ENCODE peak calls at places on chromosomes 12 and 14, in five cellular contexts. One of them, this sample, is unnamed. For H3K4me1, the result is how much of the 10 kb centered on the place peaks cover.

GRCh38 chr12:90305379-90305778 is 596.7 kb upstream of the ATP2B1 start:
- DNase-seq in esophagus muscularis mucosa: no peak
- DNase-seq in naive thymus-derived CD4-positive, alpha-beta T cell: no peak
- DNase-seq in body of pancreas: no peak
- DNase-seq in OCI-LY7: no peak
- DNase-seq in this sample: no peak

GRCh38 chr14:21066882-21067502 is 3.1 kb upstream of the ARHGEF40 start:
- DNase-seq in esophagus muscularis mucosa: no peak
- DNase-seq in OCI-LY7: peak
- DNase-seq in body of pancreas: no peak
- DNase-seq in naive thymus-derived CD4-positive, alpha-beta T cell: no peak
- DNase-seq in this sample: peak

GRCh38 chr14:105849933-105850626 is 323.7 kb downstream of the TMEM121 start:
- DNase-seq in OCI-LY7: peak
- DNase-seq in esophagus muscularis mucosa: no peak
- DNase-seq in body of pancreas: peak
- DNase-seq in naive thymus-derived CD4-positive, alpha-beta T cell: no peak
- DNase-seq in this sample: no peak

GRCh38 chr12:122527478-122527944 is 462 bp downstream of the KNTC1 start:
- DNase-seq in naive thymus-derived CD4-positive, alpha-beta T cell: no peak
- DNase-seq in body of pancreas: no peak
- DNase-seq in esophagus muscularis mucosa: no peak
- DNase-seq in OCI-LY7: peak
- DNase-seq in this sample: peak

GRCh38 chr12:111298583-111299436 is 70.1 kb downstream of the PHETA1 start:
- DNase-seq in OCI-LY7: peak
- DNase-seq in naive thymus-derived CD4-positive, alpha-beta T cell: no peak
- DNase-seq in body of pancreas: peak
- DNase-seq in esophagus muscularis mucosa: no peak
- DNase-seq in this sample: peak

GRCh38 chr12:103755425-103755824 is 85.6 kb downstream of the NT5DC3 start:
- DNase-seq in esophagus muscularis mucosa: no peak
- DNase-seq in naive thymus-derived CD4-positive, alpha-beta T cell: no peak
- DNase-seq in OCI-LY7: no peak
- DNase-seq in body of pancreas: no peak
- DNase-seq in this sample: no peak

GRCh38 chr12:52081263-52081733 is 1.8 kb downstream of the SMIM41 start:
- DNase-seq in esophagus muscularis mucosa: no peak
- DNase-seq in naive thymus-derived CD4-positive, alpha-beta T cell: no peak
- DNase-seq in OCI-LY7: peak
- DNase-seq in body of pancreas: no peak
- DNase-seq in this sample: no peak

GRCh38 chr12:238736-239398 is 23.8 kb downstream of the SLC6A13 start:
- DNase-seq in esophagus muscularis mucosa: peak
- DNase-seq in OCI-LY7: no peak
- DNase-seq in naive thymus-derived CD4-positive, alpha-beta T cell: no peak
- DNase-seq in body of pancreas: no peak
- DNase-seq in this sample: no peak

GRCh38 chr14:25003537-25003936 is 46.4 kb downstream of the STXBP6 start:
- DNase-seq in body of pancreas: no peak
- DNase-seq in naive thymus-derived CD4-positive, alpha-beta T cell: no peak
- DNase-seq in OCI-LY7: no peak
- DNase-seq in esophagus muscularis mucosa: no peak
- DNase-seq in this sample: no peak

GRCh38 chr12:109760930-109761630 is 47.5 kb downstream of the FAM222A start:
- DNase-seq in esophagus muscularis mucosa: no peak
- DNase-seq in body of pancreas: peak
- DNase-seq in OCI-LY7: no peak
- DNase-seq in naive thymus-derived CD4-positive, alpha-beta T cell: no peak
- DNase-seq in this sample: no peak

DNA sequence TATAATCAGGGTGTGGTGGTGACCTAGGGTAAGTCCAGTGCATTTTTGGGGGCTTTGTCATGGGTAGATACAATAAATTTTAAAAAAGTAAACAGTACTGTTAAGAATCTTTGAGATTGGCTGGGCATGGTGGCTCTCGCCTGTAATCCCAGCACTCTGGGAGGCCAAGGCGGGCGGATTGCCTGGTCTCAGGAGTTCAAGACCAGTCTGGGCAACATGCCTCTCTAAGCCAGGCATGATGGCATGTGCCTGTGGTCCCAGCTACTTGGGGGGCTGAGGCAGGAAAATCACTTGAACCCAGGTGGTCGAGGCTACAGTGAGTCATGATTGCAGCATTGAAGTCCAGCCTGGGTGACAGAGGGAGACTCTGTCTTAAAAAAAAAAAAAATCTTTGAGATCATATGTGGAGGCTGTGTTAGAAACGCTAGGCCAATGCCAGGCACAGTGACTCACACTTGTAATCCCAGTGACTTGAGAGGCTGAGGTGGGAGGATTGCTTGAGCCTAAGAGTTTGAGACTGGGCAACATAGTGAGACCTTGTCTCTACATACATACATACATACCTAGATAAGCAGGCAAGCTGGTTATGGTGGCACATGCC is 67.7 kb downstream of the PRKCH start:
- DNase-seq in OCI-LY7: no peak
- DNase-seq in naive thymus-derived CD4-positive, alpha-beta T cell: no peak
- DNase-seq in esophagus muscularis mucosa: no peak
- DNase-seq in body of pancreas: no peak
- DNase-seq in this sample: no peak
- H3K4me1 ChIP-seq in OCI-LY7: under half
- H3K4me1 ChIP-seq in naive thymus-derived CD4-positive, alpha-beta T cell: half or more
- H3K4me1 ChIP-seq in esophagus muscularis mucosa: under half
- H3K4me1 ChIP-seq in body of pancreas: under half
- H3K4me1 ChIP-seq in this sample: under half

GRCh38 chr14:90545966-90546751 is 149.3 kb downstream of the CALM1 start:
- DNase-seq in naive thymus-derived CD4-positive, alpha-beta T cell: no peak
- DNase-seq in OCI-LY7: no peak
- DNase-seq in body of pancreas: no peak
- DNase-seq in esophagus muscularis mucosa: no peak
- DNase-seq in this sample: no peak
- H3K4me1 ChIP-seq in naive thymus-derived CD4-positive, alpha-beta T cell: under half
- H3K4me1 ChIP-seq in OCI-LY7: under half
- H3K4me1 ChIP-seq in body of pancreas: under half
- H3K4me1 ChIP-seq in esophagus muscularis mucosa: half or more
- H3K4me1 ChIP-seq in this sample: under half

GRCh38 chr12:11757095-11757494 is 107.6 kb downstream of the ETV6 start:
- DNase-seq in OCI-LY7: no peak
- DNase-seq in naive thymus-derived CD4-positive, alpha-beta T cell: no peak
- DNase-seq in esophagus muscularis mucosa: no peak
- DNase-seq in body of pancreas: no peak
- DNase-seq in this sample: no peak

GRCh38 chr12:11758838-11759509 is 109.5 kb downstream of the ETV6 start:
- DNase-seq in naive thymus-derived CD4-positive, alpha-beta T cell: no peak
- DNase-seq in body of pancreas: no peak
- DNase-seq in esophagus muscularis mucosa: no peak
- DNase-seq in OCI-LY7: peak
- DNase-seq in this sample: no peak

GRCh38 chr12:11757531-11757930 is 108.1 kb downstream of the ETV6 start:
- DNase-seq in naive thymus-derived CD4-positive, alpha-beta T cell: no peak
- DNase-seq in OCI-LY7: no peak
- DNase-seq in body of pancreas: no peak
- DNase-seq in esophagus muscularis mucosa: no peak
- DNase-seq in this sample: no peak

GRCh38 chr12:11759894-11760293 is 110.4 kb downstream of the ETV6 start:
- DNase-seq in esophagus muscularis mucosa: no peak
- DNase-seq in naive thymus-derived CD4-positive, alpha-beta T cell: no peak
- DNase-seq in body of pancreas: no peak
- DNase-seq in OCI-LY7: no peak
- DNase-seq in this sample: no peak

DNA sequence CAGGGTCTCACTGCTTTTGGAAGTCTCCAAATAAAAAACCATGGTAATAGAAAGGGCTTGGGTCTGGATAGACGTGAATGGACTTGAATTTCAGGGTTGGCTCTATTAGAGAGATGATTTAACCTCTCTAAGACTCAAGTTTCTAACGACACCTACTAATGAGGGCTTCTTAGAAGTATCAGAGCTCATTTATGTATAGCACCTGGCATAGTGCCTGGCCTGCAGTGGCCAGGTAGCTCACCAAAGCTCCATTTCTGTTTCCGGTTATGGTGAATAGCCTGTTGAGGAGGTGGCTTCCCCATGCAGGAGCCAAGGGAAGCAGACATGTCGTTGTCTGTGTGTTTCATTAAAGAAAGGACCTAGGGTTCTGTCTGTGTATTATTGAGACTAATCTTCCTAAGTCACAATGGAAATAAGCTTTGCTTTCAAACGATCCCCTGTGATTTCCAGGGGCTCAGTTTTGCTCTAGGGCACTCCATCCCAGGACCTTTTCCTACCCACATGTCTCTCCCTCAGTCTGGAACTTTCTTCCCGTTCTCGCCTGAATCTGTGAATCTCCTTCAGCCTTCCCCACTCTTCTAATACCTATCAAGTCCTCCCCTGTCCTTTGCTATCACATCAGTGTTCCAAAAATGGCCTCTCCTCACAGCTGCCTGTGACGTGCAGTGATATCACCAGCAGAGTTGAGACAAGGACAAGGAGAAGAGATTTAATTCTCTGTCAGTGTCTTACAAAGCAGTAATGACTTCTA is 108.8 kb downstream of the ETV6 start:
- DNase-seq in naive thymus-derived CD4-positive, alpha-beta T cell: no peak
- DNase-seq in esophagus muscularis mucosa: no peak
- DNase-seq in OCI-LY7: no peak
- DNase-seq in body of pancreas: no peak
- DNase-seq in this sample: no peak
- H3K4me1 ChIP-seq in naive thymus-derived CD4-positive, alpha-beta T cell: under half
- H3K4me1 ChIP-seq in esophagus muscularis mucosa: half or more
- H3K4me1 ChIP-seq in OCI-LY7: half or more
- H3K4me1 ChIP-seq in body of pancreas: under half
- H3K4me1 ChIP-seq in this sample: under half

DNA sequence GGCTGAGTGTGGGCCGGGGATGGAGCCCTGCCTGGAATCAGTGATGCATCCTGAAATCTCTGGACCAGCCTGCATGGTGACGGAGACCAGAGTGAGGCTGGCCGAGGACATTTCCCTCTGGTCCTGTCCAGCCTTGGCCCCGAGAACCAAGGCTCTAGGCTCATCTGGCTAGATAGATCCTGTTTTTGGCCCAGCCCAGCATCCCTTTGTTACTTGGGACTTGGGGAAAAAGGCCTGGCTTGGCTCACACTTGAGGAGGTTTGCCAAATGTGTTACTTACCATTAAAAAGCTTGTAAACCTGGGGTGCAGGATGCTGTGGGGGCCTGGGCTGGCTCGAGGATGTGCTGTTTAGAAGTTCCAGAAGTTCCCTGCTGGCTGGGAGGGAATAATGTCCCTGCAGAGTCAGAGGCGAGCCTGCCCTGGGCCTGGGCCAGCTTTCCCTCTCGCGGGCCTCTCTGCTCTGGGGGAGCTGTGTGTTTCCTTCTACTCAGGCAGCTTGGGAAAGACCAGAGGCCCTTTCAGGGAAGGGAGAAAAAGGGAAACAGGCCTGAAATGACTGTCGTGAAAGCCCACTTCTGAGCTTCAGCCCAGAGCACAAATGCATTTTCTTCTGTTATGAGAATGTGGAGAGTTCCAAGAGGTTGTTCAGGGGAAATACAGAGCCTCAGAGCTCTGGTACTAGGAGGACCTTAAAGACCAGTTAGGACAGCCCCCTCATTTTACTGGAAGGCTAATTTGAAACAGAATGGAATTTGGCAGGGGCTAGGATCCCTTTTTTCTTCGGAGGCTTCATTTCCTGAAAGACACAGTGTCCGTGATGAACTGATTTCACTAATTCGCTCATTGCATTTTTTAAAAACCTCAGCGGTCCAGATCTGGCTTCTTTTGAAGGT is 47.2 kb upstream of the CTDSP2 start:
- DNase-seq in naive thymus-derived CD4-positive, alpha-beta T cell: no peak
- DNase-seq in body of pancreas: peak
- DNase-seq in esophagus muscularis mucosa: peak
- DNase-seq in OCI-LY7: no peak
- DNase-seq in this sample: peak
- H3K4me1 ChIP-seq in naive thymus-derived CD4-positive, alpha-beta T cell: under half
- H3K4me1 ChIP-seq in body of pancreas: half or more
- H3K4me1 ChIP-seq in esophagus muscularis mucosa: half or more
- H3K4me1 ChIP-seq in OCI-LY7: half or more
- H3K4me1 ChIP-seq in this sample: under half

GRCh38 chr14:74974364-74975058 is 19.1 kb upstream of the PGF start:
- DNase-seq in esophagus muscularis mucosa: no peak
- DNase-seq in OCI-LY7: no peak
- DNase-seq in body of pancreas: no peak
- DNase-seq in naive thymus-derived CD4-positive, alpha-beta T cell: no peak
- DNase-seq in this sample: no peak
- H3K4me1 ChIP-seq in esophagus muscularis mucosa: under half
- H3K4me1 ChIP-seq in OCI-LY7: under half
- H3K4me1 ChIP-seq in body of pancreas: under half
- H3K4me1 ChIP-seq in naive thymus-derived CD4-positive, alpha-beta T cell: under half
- H3K4me1 ChIP-seq in this sample: under half

GRCh38 chr12:120121343-120121742 is 4.8 kb upstream of the RAB35 start:
- DNase-seq in OCI-LY7: no peak
- DNase-seq in esophagus muscularis mucosa: no peak
- DNase-seq in body of pancreas: no peak
- DNase-seq in naive thymus-derived CD4-positive, alpha-beta T cell: no peak
- DNase-seq in this sample: no peak
- H3K4me1 ChIP-seq in OCI-LY7: half or more
- H3K4me1 ChIP-seq in esophagus muscularis mucosa: under half
- H3K4me1 ChIP-seq in body of pancreas: under half
- H3K4me1 ChIP-seq in naive thymus-derived CD4-positive, alpha-beta T cell: under half
- H3K4me1 ChIP-seq in this sample: under half

GRCh38 chr14:68476965-68477455 is 315.9 kb downstream of the ZFP36L1 start:
- DNase-seq in body of pancreas: no peak
- DNase-seq in esophagus muscularis mucosa: no peak
- DNase-seq in OCI-LY7: peak
- DNase-seq in naive thymus-derived CD4-positive, alpha-beta T cell: no peak
- DNase-seq in this sample: no peak
- H3K4me1 ChIP-seq in body of pancreas: half or more
- H3K4me1 ChIP-seq in esophagus muscularis mucosa: under half
- H3K4me1 ChIP-seq in OCI-LY7: under half
- H3K4me1 ChIP-seq in naive thymus-derived CD4-positive, alpha-beta T cell: under half
- H3K4me1 ChIP-seq in this sample: under half

GRCh38 chr12:57130941-57131340 is 2.7 kb downstream of the LRP1 start:
- DNase-seq in naive thymus-derived CD4-positive, alpha-beta T cell: no peak
- DNase-seq in OCI-LY7: no peak
- DNase-seq in esophagus muscularis mucosa: no peak
- DNase-seq in body of pancreas: no peak
- DNase-seq in this sample: no peak
- H3K4me1 ChIP-seq in naive thymus-derived CD4-positive, alpha-beta T cell: under half
- H3K4me1 ChIP-seq in OCI-LY7: under half
- H3K4me1 ChIP-seq in esophagus muscularis mucosa: half or more
- H3K4me1 ChIP-seq in body of pancreas: under half
- H3K4me1 ChIP-seq in this sample: under half

DNA sequence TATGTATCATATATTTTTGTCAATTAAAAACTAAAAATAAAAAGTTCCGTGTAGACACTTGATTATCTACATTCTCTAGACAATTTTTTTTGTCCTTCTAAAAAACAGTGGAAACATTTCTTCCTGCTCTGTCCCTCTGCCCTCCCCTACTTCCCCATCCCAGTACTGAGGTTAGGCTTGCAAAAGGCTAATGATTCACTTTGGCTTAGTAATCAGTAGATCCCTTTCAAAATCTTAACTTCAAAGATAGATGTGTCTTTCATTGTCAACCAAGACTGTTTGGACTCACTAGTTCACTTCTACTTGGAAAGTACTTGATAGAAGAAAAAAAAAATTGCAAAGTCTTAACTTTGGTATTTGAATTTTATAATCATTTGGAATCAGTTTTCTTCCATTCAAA is 3.8 kb downstream of the SETD3 start:
- DNase-seq in body of pancreas: no peak
- DNase-seq in naive thymus-derived CD4-positive, alpha-beta T cell: no peak
- DNase-seq in OCI-LY7: no peak
- DNase-seq in esophagus muscularis mucosa: no peak
- DNase-seq in this sample: no peak
- H3K4me1 ChIP-seq in body of pancreas: under half
- H3K4me1 ChIP-seq in naive thymus-derived CD4-positive, alpha-beta T cell: under half
- H3K4me1 ChIP-seq in OCI-LY7: under half
- H3K4me1 ChIP-seq in esophagus muscularis mucosa: half or more
- H3K4me1 ChIP-seq in this sample: under half

GRCh38 chr12:13834241-13834640 is 147.2 kb downstream of the GRIN2B start:
- DNase-seq in esophagus muscularis mucosa: peak
- DNase-seq in body of pancreas: no peak
- DNase-seq in naive thymus-derived CD4-positive, alpha-beta T cell: no peak
- DNase-seq in OCI-LY7: no peak
- DNase-seq in this sample: no peak
- H3K4me1 ChIP-seq in esophagus muscularis mucosa: under half
- H3K4me1 ChIP-seq in body of pancreas: under half
- H3K4me1 ChIP-seq in naive thymus-derived CD4-positive, alpha-beta T cell: under half
- H3K4me1 ChIP-seq in OCI-LY7: under half
- H3K4me1 ChIP-seq in this sample: under half

This sample was measured in HAP-1.